ENCODE peak calls at places on chromosomes 2 and 18, in nine cellular contexts. L is H54; J is tibial artery; V is stimulated activated CD4-positive, alpha-beta T cell treated with anti-CD3 and anti-CD28 coated beads, TNF-alpha, amount 100 ng/mL, for 24 hours; E is stimulated activated CD8-positive, alpha-beta memory T cell treated with anti-CD3 and anti-CD28 coated beads, Interleukin-7, amount 100 ng/mL, for 1 hour; Z is effector CD4-positive, alpha-beta T cell; A is endothelial cell; P is NCI-H510A; N is brain microvascular endothelial cell. G is an unnamed sample.

GRCh38 chr18:1619507-1619906 is 714.8 kb downstream of the ADCYAP1 start:
- DNase-seq in E (no peak), A (no peak), P (no peak), J (no peak), V (no peak), L (no peak), N (no peak), Z (no peak), G (no peak)

GRCh38 chr2:9095226-9095625 is 91.7 kb upstream of the MBOAT2 start:
- DNase-seq in P (no peak), L (no peak), Z (no peak), A (no peak), N (no peak), V (no peak), J (no peak), E (no peak), G (no peak)

GRCh38 chr18:57569133-57569532 is 17.4 kb downstream of the FECH start:
- DNase-seq in V (no peak), J (no peak), N (no peak), E (no peak), L (no peak), Z (no peak), P (no peak), A (no peak), G (no peak)

GRCh38 chr2:11832531-11832930 is 86.1 kb downstream of the LPIN1 start:
- DNase-seq in N (no peak), J (no peak), E (no peak), Z (no peak), A (no peak), V (no peak), P (no peak), L (no peak), G (no peak)

GRCh38 chr2:42974697-42975357 is 182.4 kb upstream of the HAAO start:
- DNase-seq in V (peak; percentile 42), L (peak; percentile 49), E (peak; percentile 20), J (peak; percentile 84), P (peak; percentile 10), A (peak; percentile 87), N (no peak), Z (peak; percentile 35), G (peak; percentile 41)

GRCh38 chr18:57057890-57058289 is 89.0 kb upstream of the BOD1L2 start:
- DNase-seq in J (no peak), V (no peak), Z (no peak), E (no peak), P (no peak), N (no peak), L (no peak), A (no peak), G (no peak)

GRCh38 chr2:31213063-31213882 is 4.0 kb downstream of the CAPN14 start:
- DNase-seq in L (no peak), Z (no peak), N (peak; percentile 31), V (no peak), J (no peak), E (no peak), P (no peak), A (no peak), G (no peak)

GRCh38 chr18:54003195-54003594 is 221.3 kb downstream of the MBD2 start:
- DNase-seq in Z (no peak), L (no peak), V (no peak), E (no peak), J (no peak), N (no peak), A (no peak), P (no peak), G (no peak)

GRCh38 chr2:17644997-17645715 is 104.7 kb downstream of the VSNL1 start:
- DNase-seq in N (peak; percentile 15), A (no peak), Z (no peak), E (no peak), L (no peak), V (no peak), P (no peak), J (no peak), G (no peak)

GRCh38 chr18:46587568-46587967 is 69.5 kb downstream of the LOXHD1 start:
- DNase-seq in N (no peak), E (no peak), L (no peak), V (no peak), J (no peak), Z (no peak), P (no peak), A (no peak), G (peak; percentile 59)

GRCh38 chr2:54015809-54016703 is 45.3 kb upstream of the PSME4 start:
- DNase-seq in N (peak; percentile 77), L (peak; percentile 11), E (no peak), A (no peak), P (no peak), J (no peak), V (no peak), Z (no peak), G (no peak)

GRCh38 chr2:237701859-237702370 is 74.5 kb downstream of the LRRFIP1 start:
- DNase-seq in A (no peak), P (no peak), E (no peak), V (no peak), N (no peak), L (no peak), J (no peak), Z (no peak), G (no peak)

GRCh38 chr18:46458472-46458871 is 198.5 kb downstream of the LOXHD1 start:
- DNase-seq in Z (no peak), L (no peak), E (no peak), V (no peak), P (no peak), A (no peak), N (no peak), J (no peak), G (no peak)